ENCODE peak calls at places on chromosome 4, in four cellular contexts. F is K562, U is GM12892, O is SK-N-SH. Z is an unnamed sample.
A peak's percentile ranks its signal among the peaks of the same experiment; 100 is the strongest.

GRCh38 chr4:102815981-102816380 is 11.4 kb downstream of the UBE2D3 start:
- DNase-seq in F (no peak), U (no peak), O (no peak), Z (no peak)

GRCh38 chr4:95465010-95465409 is 83.8 kb downstream of the UNC5C start:
- DNase-seq in F (no peak), U (no peak), O (no peak), Z (no peak)

GRCh38 chr4:21790437-21791029 is 158.0 kb downstream of the KCNIP4 start:
- DNase-seq in F (peak; percentile 7), U (no peak), O (peak; percentile 3), Z (no peak)

GRCh38 chr4:115515379-115516171 is 402.2 kb upstream of the NDST4 start:
- DNase-seq in F (no peak), U (no peak), O (no peak), Z (peak; percentile 1)

GRCh38 chr4:40482985-40483647 is 146.5 kb downstream of the RBM47 start:
- DNase-seq in F (peak; percentile 19), U (no peak), O (no peak), Z (no peak)

GRCh38 chr4:61298178-61298740 is 98.1 kb downstream of the ADGRL3 start:
- DNase-seq in F (no peak), U (no peak), O (no peak), Z (no peak)

GRCh38 chr4:142615324-142615665 is 230.8 kb downstream of the INPP4B start:
- DNase-seq in F (no peak), U (no peak), O (no peak), Z (no peak)

GRCh38 chr4:106494066-106494465 is 125.5 kb upstream of the GIMD1 start:
- DNase-seq in F (no peak), U (no peak), O (no peak), Z (no peak)

GRCh38 chr4:109301691-109302365 is 630 bp downstream of the COL25A1 start:
- DNase-seq in F (no peak), U (no peak), O (peak; percentile 26), Z (peak; percentile 14)

GRCh38 chr4:6222761-6223292 is 22.5 kb upstream of the JAKMIP1 start:
- DNase-seq in F (no peak), U (no peak), O (peak; percentile 77), Z (no peak)

GRCh38 chr4:26441110-26441509 is 49.2 kb downstream of the CCKAR start:
- DNase-seq in F (no peak), U (no peak), O (no peak), Z (no peak)

GRCh38 chr4:153532227-153532626 is 66.1 kb downstream of the TMEM131L start:
- DNase-seq in F (no peak), U (no peak), O (peak; percentile 48), Z (no peak)

GRCh38 chr4:36165256-36166005 is 78.9 kb downstream of the ARAP2 start:
- DNase-seq in F (no peak), U (no peak), O (no peak), Z (no peak)

GRCh38 chr4:80017125-80017854 is 55.7 kb downstream of the ANTXR2 start:
- DNase-seq in F (no peak), U (no peak), O (no peak), Z (no peak)

GRCh38 chr4:41638203-41638602 is 100.2 kb downstream of the LIMCH1 start:
- DNase-seq in F (no peak), U (no peak), O (peak; percentile 62), Z (no peak)

GRCh38 chr4:84615355-84615754 is 32.4 kb downstream of the CDS1 start:
- DNase-seq in F (no peak), U (no peak), O (no peak), Z (no peak)

GRCh38 chr4:136036744-136037143 is 1495.5 kb downstream of the PCDH18 start:
- DNase-seq in F (no peak), U (no peak), O (no peak), Z (no peak)

GRCh38 chr4:176443117-176443516 is 123.4 kb downstream of the SPCS3 start:
- DNase-seq in F (no peak), U (no peak), O (no peak), Z (no peak)

GRCh38 chr4:8185280-8185679 is 13.8 kb upstream of the SH3TC1 start:
- DNase-seq in F (no peak), U (no peak), O (no peak), Z (no peak)
- TF ChIP-seq POLR2AphosphoS5 in F (no peak), U (no peak), O (no peak), Z (no peak)

DNA sequence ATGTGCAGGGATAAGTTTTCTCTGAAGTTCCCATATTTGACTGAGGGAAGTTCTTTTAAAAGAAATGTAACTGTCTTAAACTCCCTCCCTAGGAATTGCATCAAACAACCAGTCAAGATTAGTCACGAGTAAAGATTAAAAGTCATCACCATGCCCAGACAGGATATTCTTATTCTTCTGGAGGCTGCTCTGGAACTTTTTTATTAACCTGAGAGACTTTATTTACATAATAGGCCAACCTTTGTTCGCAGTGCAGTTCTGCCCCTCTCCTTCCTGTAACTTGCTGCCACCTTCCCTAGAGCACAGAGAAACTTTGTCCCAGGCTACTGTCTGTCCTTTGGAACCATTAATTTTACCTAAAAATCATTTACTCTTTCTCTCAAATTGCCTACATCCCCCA is 9.8 kb upstream of the HERC3 start:
- DNase-seq in F (no peak), U (no peak), O (no peak), Z (no peak)
- TF ChIP-seq TAF1 in F (no peak), U (no peak), O (no peak), Z (no peak)

GRCh38 chr4:14912426-14912825 is 89.9 kb upstream of the CPEB2 start:
- DNase-seq in F (no peak), U (no peak), O (no peak), Z (no peak)

GRCh38 chr4:14902337-14902736 is 99.9 kb upstream of the CPEB2 start:
- DNase-seq in F (no peak), U (no peak), O (no peak), Z (no peak)

GRCh38 chr4:14910411-14910810 is 91.9 kb upstream of the CPEB2 start:
- DNase-seq in F (no peak), U (no peak), O (no peak), Z (no peak)

GRCh38 chr4:14908635-14909034 is 93.6 kb upstream of the CPEB2 start:
- DNase-seq in F (no peak), U (no peak), O (no peak), Z (no peak)

GRCh38 chr4:14906805-14907204 is 95.5 kb upstream of the CPEB2 start:
- DNase-seq in F (no peak), U (no peak), O (no peak), Z (no peak)
- TF ChIP-seq POLR2AphosphoS5 in F (no peak), U (no peak), O (no peak), Z (no peak)

GRCh38 chr4:123777297-123777859 is 380.8 kb downstream of the SPRY1 start:
- DNase-seq in F (no peak), U (no peak), O (no peak), Z (no peak)

DNA sequence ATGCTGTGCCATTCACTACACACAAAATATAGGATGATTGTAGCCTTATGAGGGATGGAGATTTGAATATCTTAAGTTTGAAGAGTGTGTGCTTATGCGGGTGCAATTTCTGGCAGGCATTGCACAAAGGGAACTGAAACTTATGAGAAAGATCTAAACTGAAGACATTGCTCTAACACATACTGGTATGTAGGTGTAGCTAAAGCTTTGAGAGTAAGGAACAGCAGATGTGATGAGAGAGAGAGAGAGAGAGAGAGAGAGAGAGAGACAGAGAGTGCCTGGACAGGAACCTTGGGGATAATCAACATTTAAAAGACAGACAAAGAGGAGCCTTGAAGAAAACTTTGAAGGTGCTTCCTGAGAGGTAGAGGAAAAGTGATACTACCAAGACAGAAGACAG is 379.7 kb downstream of the SPRY1 start:
- DNase-seq in F (no peak), U (peak; percentile 0), O (no peak), Z (peak; percentile 8)
- TF ChIP-seq TAF1 in F (no peak), U (no peak), O (no peak), Z (no peak)

DNA sequence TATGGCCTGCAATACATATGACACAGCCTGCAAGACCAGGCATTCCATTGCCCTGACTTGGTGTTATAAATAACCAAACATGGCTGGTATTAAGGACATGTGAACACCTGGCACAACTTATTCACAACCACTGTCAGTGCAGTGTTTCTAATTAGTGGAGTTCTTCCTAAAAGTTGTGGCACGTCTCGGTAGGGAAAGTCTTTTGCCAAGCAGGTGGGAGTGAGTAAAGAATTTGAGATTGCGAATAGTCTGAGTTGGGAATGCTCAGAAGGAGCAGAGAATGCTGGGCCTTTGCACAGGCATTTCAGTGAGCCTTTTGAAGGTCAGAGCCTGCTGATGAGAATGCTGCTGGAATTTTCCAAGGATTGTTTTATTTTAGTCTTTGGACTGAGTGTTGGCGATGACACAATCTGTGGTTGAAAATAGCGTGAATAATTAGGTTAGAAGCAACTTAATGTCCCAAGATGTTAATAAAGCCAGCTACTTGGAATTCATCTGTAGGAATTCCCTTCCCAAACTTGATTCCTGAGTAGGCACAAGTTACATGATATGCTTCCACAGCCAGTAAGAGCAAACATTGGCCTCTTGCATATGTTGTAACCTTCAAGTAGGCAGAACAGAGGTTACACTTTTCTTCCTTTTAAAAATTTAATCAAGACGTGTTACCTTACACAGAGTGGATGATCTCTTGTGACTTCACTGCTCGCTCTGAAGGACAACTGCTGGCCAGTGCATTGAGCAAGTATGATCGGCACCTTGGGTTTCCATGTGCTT is 83.6 kb upstream of the PGRMC2 start:
- DNase-seq in F (no peak), U (no peak), O (no peak), Z (no peak)
- TF ChIP-seq POLR2AphosphoS5 in F (no peak), U (no peak), O (no peak), Z (no peak)

DNA sequence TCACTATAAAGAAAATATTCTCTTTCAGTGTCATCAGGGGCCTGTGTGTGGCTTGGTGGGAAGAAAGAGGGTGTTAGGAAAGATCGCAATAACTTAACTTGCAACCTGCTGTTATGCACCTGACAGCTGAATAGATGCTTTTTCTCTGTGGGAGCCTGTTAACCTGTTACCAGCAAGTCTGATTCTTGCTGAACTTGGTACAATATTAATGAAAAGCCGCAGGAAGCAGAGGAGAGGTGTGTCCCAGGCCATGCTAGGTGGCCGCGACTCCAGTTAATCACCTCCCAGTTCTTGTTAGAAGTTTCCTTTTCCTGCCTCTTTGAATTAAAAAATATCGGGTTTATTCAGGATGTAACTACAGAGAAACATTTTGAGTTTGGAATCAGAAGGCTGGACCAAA is 494.8 kb upstream of the AGA start:
- DNase-seq in F (no peak), U (no peak), O (no peak), Z (no peak)
- TF ChIP-seq TAF1 in F (no peak), U (no peak), O (no peak), Z (no peak)

GRCh38 chr4:13298655-13299054 is 185.5 kb downstream of the RAB28 start:
- DNase-seq in F (no peak), U (no peak), O (no peak), Z (no peak)
- TF ChIP-seq POLR2AphosphoS5 in F (no peak), U (no peak), O (no peak), Z (no peak)

DNA sequence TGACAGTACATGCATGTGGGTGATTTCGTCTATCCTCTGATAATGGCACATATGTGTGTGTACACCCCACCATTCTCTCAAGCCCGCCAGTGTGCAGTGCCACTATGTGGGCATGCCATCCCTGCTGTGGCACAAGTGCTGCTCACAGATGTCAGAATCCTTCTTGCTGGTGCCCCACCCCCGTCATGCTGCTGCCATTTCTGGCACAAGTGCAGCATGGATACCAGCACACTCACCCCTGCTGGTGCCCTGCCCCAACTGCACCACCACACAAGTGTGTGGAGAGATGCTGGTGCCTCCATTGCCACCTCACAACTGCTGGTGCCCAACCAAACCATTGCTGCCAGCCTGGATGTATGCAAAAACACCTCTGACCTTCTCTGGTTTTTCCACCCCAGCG is 1133.8 kb downstream of the TECRL start:
- DNase-seq in F (no peak), U (no peak), O (no peak), Z (no peak)
- TF ChIP-seq TAF1 in F (no peak), U (no peak), O (no peak), Z (no peak)